ENCODE peak calls at places on chromosomes 13 and 19, in four cellular contexts. One of them, this sample, is unnamed.

GRCh38 chr13:44013666-44014291 is 134.1 kb downstream of the LACC1 start:
- DNase-seq in keratinocyte: no peak
- DNase-seq in ovary: no peak
- DNase-seq in K562: no peak
- DNase-seq in this sample: peak

GRCh38 chr19:48344892-48345291 is 18.8 kb downstream of the TMEM143 start:
- DNase-seq in keratinocyte: no peak
- DNase-seq in ovary: no peak
- DNase-seq in K562: peak
- DNase-seq in this sample: no peak

GRCh38 chr19:15014579-15014978 is 34.7 kb upstream of the CASP14 start:
- DNase-seq in keratinocyte: no peak
- DNase-seq in ovary: no peak
- DNase-seq in K562: peak
- DNase-seq in this sample: no peak

GRCh38 chr19:2820112-2820702 is 539 bp downstream of the ZNF554 start:
- DNase-seq in keratinocyte: no peak
- DNase-seq in ovary: no peak
- DNase-seq in K562: peak
- DNase-seq in this sample: no peak

GRCh38 chr19:39052243-39052746 is 19.9 kb upstream of the FBXO27 start:
- DNase-seq in keratinocyte: no peak
- DNase-seq in ovary: peak
- DNase-seq in K562: peak
- DNase-seq in this sample: no peak

GRCh38 chr19:12580180-12580694 is 29.0 kb upstream of the ZNF564 start:
- DNase-seq in keratinocyte: no peak
- DNase-seq in ovary: no peak
- DNase-seq in K562: no peak
- DNase-seq in this sample: no peak

GRCh38 chr19:47492571-47493377 is 8.8 kb upstream of the KPTN start:
- DNase-seq in keratinocyte: no peak
- DNase-seq in ovary: no peak
- DNase-seq in K562: no peak
- DNase-seq in this sample: no peak

GRCh38 chr19:45363861-45364459 is 6.4 kb downstream of the ERCC2 start:
- DNase-seq in keratinocyte: no peak
- DNase-seq in ovary: no peak
- DNase-seq in K562: no peak
- DNase-seq in this sample: no peak

GRCh38 chr13:86006317-86006716 is 207.1 kb upstream of the SLITRK6 start:
- DNase-seq in keratinocyte: no peak
- DNase-seq in ovary: no peak
- DNase-seq in K562: no peak
- DNase-seq in this sample: no peak

GRCh38 chr13:110400786-110401533 is 93.9 kb downstream of the COL4A2 start:
- DNase-seq in keratinocyte: no peak
- DNase-seq in ovary: no peak
- DNase-seq in K562: no peak
- DNase-seq in this sample: no peak

GRCh38 chr13:80012281-80012680 is 328.6 kb downstream of the SPRY2 start:
- DNase-seq in keratinocyte: no peak
- DNase-seq in ovary: no peak
- DNase-seq in K562: no peak
- DNase-seq in this sample: peak

GRCh38 chr19:10332158-10332964 is 968 bp downstream of the RAVER1 start:
- DNase-seq in keratinocyte: no peak
- DNase-seq in ovary: no peak
- DNase-seq in K562: no peak
- DNase-seq in this sample: no peak

GRCh38 chr13:67792151-67792665 is 562.1 kb upstream of the PCDH9 start:
- DNase-seq in keratinocyte: no peak
- DNase-seq in ovary: no peak
- DNase-seq in K562: no peak
- DNase-seq in this sample: no peak

GRCh38 chr19:9818175-9818733 is 625 bp downstream of the FBXL12 start:
- DNase-seq in keratinocyte: no peak
- DNase-seq in ovary: no peak
- DNase-seq in K562: no peak
- DNase-seq in this sample: no peak

GRCh38 chr19:2771786-2772674 is 11.0 kb downstream of the SGTA start:
- DNase-seq in keratinocyte: no peak
- DNase-seq in ovary: no peak
- DNase-seq in K562: no peak
- DNase-seq in this sample: no peak

GRCh38 chr19:51316688-51317087 is 5.2 kb downstream of the IGLON5 start:
- DNase-seq in keratinocyte: no peak
- DNase-seq in ovary: no peak
- DNase-seq in K562: no peak
- DNase-seq in this sample: no peak

GRCh38 chr19:19540707-19541515 is 2.8 kb downstream of the CILP2 start:
- DNase-seq in keratinocyte: peak
- DNase-seq in ovary: peak
- DNase-seq in K562: peak
- DNase-seq in this sample: no peak

GRCh38 chr19:45496349-45496953 is 396 bp downstream of the RTN2 start:
- DNase-seq in keratinocyte: no peak
- DNase-seq in ovary: no peak
- DNase-seq in K562: peak
- DNase-seq in this sample: no peak

GRCh38 chr19:27764186-27764804 is 1448.7 kb downstream of the UQCRFS1 start:
- DNase-seq in keratinocyte: no peak
- DNase-seq in ovary: no peak
- DNase-seq in K562: no peak
- DNase-seq in this sample: no peak

GRCh38 chr13:20525601-20526544 is at the start of gene CRYL1:
- DNase-seq in keratinocyte: peak
- DNase-seq in ovary: peak
- DNase-seq in K562: peak
- DNase-seq in this sample: no peak

GRCh38 chr19:13748169-13748884 is 16.0 kb upstream of the MRI1 start:
- DNase-seq in keratinocyte: no peak
- DNase-seq in ovary: peak
- DNase-seq in K562: peak
- DNase-seq in this sample: no peak

GRCh38 chr19:55581145-55581827 is 638 bp upstream of the ZNF579 start:
- DNase-seq in keratinocyte: no peak
- DNase-seq in ovary: no peak
- DNase-seq in K562: peak
- DNase-seq in this sample: no peak

GRCh38 chr13:112968910-112969691 is at the start of gene MCF2L:
- DNase-seq in keratinocyte: no peak
- DNase-seq in ovary: peak
- DNase-seq in K562: no peak
- DNase-seq in this sample: no peak

GRCh38 chr13:42047561-42048322 is 706 bp upstream of the DGKH start:
- DNase-seq in keratinocyte: no peak
- DNase-seq in ovary: peak
- DNase-seq in K562: peak
- DNase-seq in this sample: no peak

GRCh38 chr13:42043676-42044075 is 4.8 kb upstream of the DGKH start:
- DNase-seq in keratinocyte: no peak
- DNase-seq in ovary: no peak
- DNase-seq in K562: no peak
- DNase-seq in this sample: no peak

GRCh38 chr13:85473144-85473543 is 326.1 kb downstream of the SLITRK6 start:
- DNase-seq in keratinocyte: no peak
- DNase-seq in ovary: no peak
- DNase-seq in K562: no peak
- DNase-seq in this sample: no peak

DNA sequence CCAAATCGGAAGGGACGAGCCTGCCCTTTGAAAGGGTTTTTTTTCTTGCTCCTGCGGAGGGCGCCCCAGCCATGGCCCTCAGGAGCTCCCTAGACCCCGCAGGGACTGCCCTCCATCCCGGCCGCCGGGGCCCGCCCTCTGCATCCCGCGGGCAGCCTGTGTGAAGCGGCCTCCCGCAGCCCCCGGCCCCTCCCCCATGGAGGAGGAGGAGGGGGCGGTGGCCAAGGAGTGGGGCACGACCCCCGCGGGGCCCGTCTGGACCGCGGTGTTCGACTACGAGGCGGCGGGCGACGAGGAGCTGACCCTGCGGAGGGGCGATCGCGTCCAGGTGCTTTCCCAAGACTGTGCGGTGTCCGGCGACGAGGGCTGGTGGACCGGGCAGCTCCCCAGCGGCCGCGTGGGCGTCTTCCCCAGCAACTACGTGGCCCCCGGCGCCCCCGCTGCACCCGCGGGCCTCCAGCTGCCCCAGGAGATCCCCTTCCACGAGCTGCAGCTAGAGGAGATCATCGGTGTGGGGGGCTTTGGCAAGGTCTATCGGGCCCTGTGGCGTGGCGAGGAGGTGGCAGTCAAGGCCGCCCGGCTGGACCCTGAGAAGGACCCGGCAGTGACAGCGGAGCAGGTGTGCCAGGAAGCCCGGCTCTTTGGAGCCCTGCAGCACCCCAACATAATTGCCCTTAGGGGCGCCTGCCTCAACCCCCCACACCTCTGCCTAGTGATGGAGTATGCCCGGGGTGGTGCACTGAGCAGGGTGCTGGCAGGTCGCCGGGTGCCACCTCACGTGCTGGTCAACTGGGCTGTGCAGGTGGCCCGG is 815 bp downstream of the MAP3K10 start:
- DNase-seq in keratinocyte: no peak
- DNase-seq in ovary: peak
- DNase-seq in K562: peak
- DNase-seq in this sample: no peak
- TF ChIP-seq CTCF in keratinocyte: no peak
- TF ChIP-seq CTCF in ovary: no peak
- TF ChIP-seq CTCF in K562: no peak
- TF ChIP-seq CTCF in this sample: peak

DNA sequence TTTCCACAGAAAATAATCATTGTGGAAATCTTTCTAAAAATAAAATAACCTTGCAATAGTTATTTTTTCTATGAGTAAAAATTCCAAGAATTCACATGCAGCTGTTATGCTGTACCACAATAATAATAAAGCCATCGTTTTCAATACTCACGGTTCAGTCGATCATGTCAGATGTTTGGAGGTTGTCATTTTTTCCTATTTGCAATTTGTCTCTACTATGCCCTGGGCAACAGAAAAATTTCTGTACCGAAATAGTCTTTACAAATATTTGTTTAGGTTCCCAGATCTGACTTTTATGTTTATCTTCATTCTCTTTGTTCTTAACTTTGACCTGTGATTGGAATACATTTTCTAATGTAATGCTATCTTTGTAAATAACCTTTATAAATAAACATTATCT is 79.7 kb downstream of the ESD start:
- DNase-seq in keratinocyte: no peak
- DNase-seq in ovary: no peak
- DNase-seq in K562: no peak
- DNase-seq in this sample: no peak
- H3K4me3 ChIP-seq in keratinocyte: no peak
- H3K4me3 ChIP-seq in ovary: no peak
- H3K4me3 ChIP-seq in K562: no peak
- H3K4me3 ChIP-seq in this sample: no peak

GRCh38 chr19:30669329-30670010 is 297.3 kb downstream of the ZNF536 start:
- DNase-seq in keratinocyte: no peak
- DNase-seq in ovary: peak
- DNase-seq in K562: peak
- DNase-seq in this sample: no peak
- TF ChIP-seq CTCF in keratinocyte: peak
- TF ChIP-seq CTCF in ovary: peak
- TF ChIP-seq CTCF in K562: peak
- TF ChIP-seq CTCF in this sample: peak

DNA sequence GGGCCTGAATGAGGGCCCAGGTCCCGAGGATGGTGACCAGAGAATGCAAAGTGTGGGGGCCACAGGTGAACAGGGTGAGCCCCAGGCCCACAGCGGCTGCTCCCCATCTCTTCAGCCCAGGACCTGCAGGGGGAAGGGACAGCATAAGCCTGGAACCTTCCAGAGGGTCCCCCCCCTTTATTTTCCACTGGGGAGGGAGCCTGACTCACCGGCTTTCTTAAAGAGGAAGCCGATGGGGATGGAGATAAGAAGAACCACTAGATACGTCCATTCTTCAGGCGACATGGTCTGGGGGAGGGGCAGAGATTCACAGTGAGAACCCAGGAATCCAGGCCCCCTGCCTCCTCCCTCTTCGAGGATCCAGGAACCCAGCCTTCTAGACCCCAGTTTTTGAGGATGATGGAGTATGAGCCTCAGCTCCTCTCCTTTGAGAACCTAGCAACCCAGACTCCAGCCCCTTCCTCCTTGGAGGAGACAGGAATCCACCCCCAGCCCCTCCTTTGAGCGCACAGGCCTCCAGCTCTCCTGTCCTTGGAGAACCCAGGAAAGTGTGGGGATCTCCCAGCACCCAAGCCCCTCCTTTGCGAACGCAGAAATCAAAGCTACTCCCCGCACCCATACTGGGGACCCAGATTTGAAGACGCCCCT is 1.0 kb downstream of the MBOAT7 start:
- DNase-seq in keratinocyte: no peak
- DNase-seq in ovary: peak
- DNase-seq in K562: peak
- DNase-seq in this sample: no peak
- H3K4me3 ChIP-seq in keratinocyte: peak
- H3K4me3 ChIP-seq in ovary: peak
- H3K4me3 ChIP-seq in K562: peak
- H3K4me3 ChIP-seq in this sample: peak

DNA sequence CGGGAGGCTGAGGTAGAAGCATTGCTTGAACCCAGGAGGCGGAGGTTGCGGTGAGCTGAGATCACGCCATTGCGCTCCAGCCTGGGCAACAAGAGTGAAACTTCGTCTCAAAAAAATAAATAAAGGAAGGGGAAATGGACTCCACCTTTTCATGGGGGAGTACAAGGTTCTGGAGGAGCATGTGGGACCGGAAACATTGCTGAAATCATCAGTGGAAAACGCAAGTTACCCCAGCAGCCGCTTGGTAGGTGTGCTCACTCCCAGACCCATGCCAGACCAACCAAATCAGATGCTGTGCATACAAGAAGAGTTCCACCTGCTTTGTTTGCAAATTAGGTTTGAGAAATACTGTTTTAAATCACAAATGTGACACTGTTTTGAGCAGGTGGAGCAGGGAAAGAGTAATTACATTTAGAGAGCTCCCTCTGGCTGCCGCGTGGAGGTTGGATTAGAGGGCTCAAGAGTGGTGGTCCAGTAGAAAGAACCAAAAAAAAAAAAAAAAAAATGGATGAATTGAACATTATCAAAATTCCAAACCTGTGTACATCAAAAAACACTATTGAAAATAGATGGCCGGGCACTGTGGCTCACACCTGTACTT is 4.9 kb downstream of the ERICH4 start:
- DNase-seq in keratinocyte: no peak
- DNase-seq in ovary: no peak
- DNase-seq in K562: no peak
- DNase-seq in this sample: no peak
- TF ChIP-seq CTCF in keratinocyte: no peak
- TF ChIP-seq CTCF in ovary: no peak
- TF ChIP-seq CTCF in K562: peak
- TF ChIP-seq CTCF in this sample: no peak

GRCh38 chr13:99272481-99272880 is 14.3 kb upstream of the GPR18 start:
- DNase-seq in keratinocyte: no peak
- DNase-seq in ovary: no peak
- DNase-seq in K562: no peak
- DNase-seq in this sample: no peak
- H3K4me3 ChIP-seq in keratinocyte: no peak
- H3K4me3 ChIP-seq in ovary: no peak
- H3K4me3 ChIP-seq in K562: no peak
- H3K4me3 ChIP-seq in this sample: no peak

GRCh38 chr19:43713208-43713607 is 2.7 kb upstream of the IRGC start:
- DNase-seq in keratinocyte: no peak
- DNase-seq in ovary: no peak
- DNase-seq in K562: no peak
- DNase-seq in this sample: no peak
- TF ChIP-seq CTCF in keratinocyte: no peak
- TF ChIP-seq CTCF in ovary: no peak
- TF ChIP-seq CTCF in K562: no peak
- TF ChIP-seq CTCF in this sample: no peak